ENCODE peak calls at places on chromosomes 3 and 15, in eight cellular contexts. L, E, I, A, U, Y, T and S are unnamed samples.

GRCh38 chr15:50425219-50425618 is 1.0 kb downstream of the USP8 start:
- DNase-seq in I (no peak), T (peak), Y (no peak), E (no peak), U (no peak), L (peak), A (no peak), S (no peak)

GRCh38 chr15:42548258-42549051 is at the start of the genes HAUS2 and LRRC57:
- DNase-seq in U (peak), I (peak), Y (peak), E (peak), L (peak), A (peak), T (peak), S (peak)

GRCh38 chr15:88744548-88745020 is 58.7 kb upstream of the ACAN start:
- DNase-seq in T (no peak), U (no peak), I (no peak), L (peak), E (no peak), Y (no peak), A (no peak), S (no peak)

GRCh38 chr3:182469086-182469485 is 324.2 kb upstream of the ATP11B start:
- DNase-seq in E (no peak), U (no peak), A (no peak), Y (no peak), L (no peak), T (no peak), I (no peak), S (no peak)

GRCh38 chr3:41848745-41849574 is 112.9 kb downstream of the ULK4 start:
- DNase-seq in T (peak), I (no peak), U (no peak), L (no peak), A (no peak), E (no peak), Y (no peak), S (no peak)

GRCh38 chr3:56956906-56957305 is 103.6 kb upstream of the SPATA12 start:
- DNase-seq in U (no peak), T (no peak), I (no peak), L (no peak), E (no peak), Y (no peak), A (no peak), S (no peak)

GRCh38 chr3:30578479-30578878 is 27.9 kb upstream of the TGFBR2 start:
- DNase-seq in E (peak), T (peak), I (peak), U (no peak), L (no peak), Y (peak), A (peak), S (no peak)

GRCh38 chr3:8238434-8238833 is 263.2 kb upstream of the LMCD1 start:
- DNase-seq in I (no peak), A (no peak), E (no peak), Y (no peak), T (no peak), U (no peak), L (no peak), S (no peak)

GRCh38 chr15:88489321-88489720 is 21.8 kb downstream of the MRPS11 start:
- DNase-seq in Y (no peak), E (no peak), U (no peak), L (peak), T (no peak), I (no peak), A (no peak), S (no peak)

GRCh38 chr3:141797819-141798405 is 34.7 kb downstream of the GRK7 start:
- DNase-seq in L (no peak), T (no peak), Y (no peak), U (no peak), A (no peak), I (no peak), E (no peak), S (no peak)

GRCh38 chr3:37985637-37986320 is 4.8 kb upstream of the VILL start:
- DNase-seq in L (peak), I (peak), A (no peak), T (peak), Y (peak), E (no peak), U (peak), S (peak)

GRCh38 chr15:74983725-74984231 is 11.6 kb upstream of the SCAMP5 start:
- DNase-seq in I (no peak), E (no peak), T (no peak), L (no peak), U (no peak), A (no peak), Y (no peak), S (no peak)

GRCh38 chr3:16058511-16058910 is 116.0 kb upstream of the GALNT15 start:
- DNase-seq in T (no peak), Y (no peak), L (no peak), I (no peak), U (no peak), A (no peak), E (no peak), S (no peak)

GRCh38 chr3:54121404-54122045 is 827 bp upstream of the CACNA2D3 start:
- DNase-seq in A (no peak), I (no peak), Y (no peak), T (no peak), E (no peak), L (peak), U (peak), S (no peak)

GRCh38 chr15:77867266-77868047 is 210.1 kb downstream of the TBC1D2B start:
- DNase-seq in E (no peak), A (no peak), U (no peak), L (no peak), T (no peak), Y (no peak), I (peak), S (no peak)

GRCh38 chr3:38573606-38574005 is 75.9 kb downstream of the SCN5A start:
- DNase-seq in Y (peak), L (no peak), E (no peak), A (no peak), I (peak), U (no peak), T (no peak), S (peak)

GRCh38 chr3:35291837-35292236 is 347.5 kb upstream of the ARPP21 start:
- DNase-seq in A (no peak), T (no peak), U (no peak), L (peak), E (no peak), I (no peak), Y (no peak), S (no peak)

GRCh38 chr15:78054971-78055370 is 22.5 kb downstream of the TBC1D2B start:
- DNase-seq in E (no peak), A (no peak), I (no peak), L (no peak), U (no peak), T (no peak), Y (peak), S (no peak)

GRCh38 chr3:106609666-106610301 is 741.0 kb upstream of the CBLB start:
- DNase-seq in Y (peak), I (peak), T (peak), L (peak), E (peak), U (peak), A (peak), S (no peak)

GRCh38 chr3:121482651-121483050 is 63.1 kb downstream of the POLQ start:
- DNase-seq in E (no peak), L (no peak), A (no peak), U (no peak), I (no peak), T (peak), Y (no peak), S (no peak)

GRCh38 chr15:52021128-52021671 is 2.2 kb downstream of the MAPK6 start:
- DNase-seq in Y (no peak), T (peak), I (peak), L (peak), U (peak), A (peak), E (peak), S (no peak)

GRCh38 chr3:23620616-23621015 is 185.1 kb upstream of the UBE2E1 start:
- DNase-seq in T (no peak), Y (no peak), U (no peak), E (no peak), L (no peak), I (no peak), A (no peak), S (no peak)

GRCh38 chr3:190288836-190289235 is 33.4 kb downstream of the CLDN1 start:
- DNase-seq in L (no peak), U (no peak), T (no peak), A (no peak), Y (no peak), I (no peak), E (no peak), S (no peak)

GRCh38 chr15:101310163-101310480 is 15.1 kb upstream of the SNRPA1 start:
- DNase-seq in I (no peak), A (peak), U (no peak), E (no peak), Y (no peak), T (no peak), L (no peak), S (no peak)

GRCh38 chr3:190605385-190605784 is 91.5 kb downstream of the IL1RAP start:
- DNase-seq in A (no peak), Y (no peak), I (no peak), L (no peak), U (no peak), T (no peak), E (no peak), S (no peak)

GRCh38 chr3:103389356-103389755 is 954.5 kb downstream of the ZPLD1 start:
- DNase-seq in L (no peak), U (no peak), Y (no peak), A (no peak), E (no peak), I (no peak), T (no peak), S (no peak)

GRCh38 chr15:85667491-85668424 is 127.0 kb downstream of the KLHL25 start:
- DNase-seq in L (no peak), T (peak), A (peak), U (peak), I (no peak), Y (no peak), E (peak), S (no peak)

GRCh38 chr3:129230311-129231019 is 18.9 kb upstream of the COPG1 start:
- DNase-seq in U (no peak), E (no peak), I (no peak), T (peak), A (no peak), Y (no peak), L (no peak), S (no peak)

GRCh38 chr3:32472716-32473115 is 29.9 kb downstream of the CMTM6 start:
- DNase-seq in Y (no peak), T (no peak), A (no peak), I (no peak), E (no peak), U (no peak), L (no peak), S (no peak)

GRCh38 chr3:106386050-106386449 is 517.2 kb upstream of the CBLB start:
- DNase-seq in L (no peak), I (no peak), U (no peak), A (no peak), Y (no peak), E (no peak), T (no peak), S (no peak)

GRCh38 chr3:184354121-184354728 is 7.2 kb downstream of the CLCN2 start:
- DNase-seq in A (peak), U (peak), E (no peak), Y (no peak), I (no peak), L (peak), T (peak), S (no peak)

GRCh38 chr15:101023501-101024110 is 104.4 kb downstream of the LRRK1 start:
- DNase-seq in I (peak), T (no peak), U (no peak), A (peak), E (peak), Y (peak), L (no peak), S (peak)

GRCh38 chr3:120741837-120742197 is 499 bp downstream of the RABL3 start:
- DNase-seq in I (no peak), T (peak), Y (no peak), U (no peak), A (peak), E (no peak), L (no peak), S (no peak)

GRCh38 chr3:50436063-50436674 is 67.3 kb downstream of the CACNA2D2 start:
- DNase-seq in L (peak), E (peak), A (peak), I (no peak), T (peak), Y (no peak), U (peak), S (no peak)

GRCh38 chr3:98521897-98522537 is 685 bp downstream of the CLDND1 start:
- DNase-seq in Y (peak), T (peak), L (peak), A (peak), I (peak), E (peak), U (peak), S (no peak)

GRCh38 chr3:36496734-36497133 is 116.4 kb downstream of the STAC start:
- DNase-seq in L (no peak), E (no peak), I (no peak), U (no peak), Y (no peak), T (peak), A (no peak), S (no peak)

GRCh38 chr3:185900228-185900627 is 37.6 kb downstream of the TRA2B start:
- DNase-seq in I (no peak), A (no peak), L (no peak), T (peak), Y (no peak), U (no peak), E (no peak), S (no peak)

GRCh38 chr15:75861750-75862402 is 18.6 kb downstream of the UBE2Q2 start:
- DNase-seq in Y (no peak), T (no peak), E (no peak), U (no peak), I (no peak), L (no peak), A (no peak), S (no peak)

GRCh38 chr15:62648954-62649353 is 393.6 kb upstream of the TPM1 start:
- DNase-seq in Y (no peak), L (peak), U (peak), T (peak), A (no peak), I (no peak), E (no peak), S (no peak)
- TF ChIP-seq CTCF in Y (peak), L (peak), U (no peak), T (peak), A (peak), I (no peak), E (peak), S (no peak)

DNA sequence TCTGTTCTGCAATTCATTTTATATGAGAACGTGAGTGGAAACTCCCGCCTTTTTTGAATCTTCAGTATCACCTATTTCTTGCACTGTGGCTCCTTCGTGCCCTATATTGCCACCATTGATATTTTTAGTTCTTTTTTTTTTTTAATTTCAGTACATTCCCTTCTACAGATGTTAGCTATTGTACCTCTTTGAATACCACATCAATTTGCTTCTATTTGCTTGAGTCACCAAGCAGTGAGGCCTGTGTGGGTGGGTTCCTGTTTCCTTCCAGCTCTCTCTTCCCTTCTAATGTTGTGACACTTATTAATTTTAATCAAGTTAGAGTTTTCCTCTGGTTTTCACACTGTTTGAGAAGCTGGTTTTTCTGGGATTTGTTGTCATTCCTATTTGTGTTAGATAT is 8.7 kb downstream of the HACD2 start:
- DNase-seq in Y (no peak), L (no peak), E (no peak), A (no peak), U (no peak), I (no peak), T (no peak), S (no peak)
- H3K27ac ChIP-seq in Y (no peak), L (no peak), E (no peak), A (no peak), U (no peak), I (no peak), T (no peak), S (no peak)

DNA sequence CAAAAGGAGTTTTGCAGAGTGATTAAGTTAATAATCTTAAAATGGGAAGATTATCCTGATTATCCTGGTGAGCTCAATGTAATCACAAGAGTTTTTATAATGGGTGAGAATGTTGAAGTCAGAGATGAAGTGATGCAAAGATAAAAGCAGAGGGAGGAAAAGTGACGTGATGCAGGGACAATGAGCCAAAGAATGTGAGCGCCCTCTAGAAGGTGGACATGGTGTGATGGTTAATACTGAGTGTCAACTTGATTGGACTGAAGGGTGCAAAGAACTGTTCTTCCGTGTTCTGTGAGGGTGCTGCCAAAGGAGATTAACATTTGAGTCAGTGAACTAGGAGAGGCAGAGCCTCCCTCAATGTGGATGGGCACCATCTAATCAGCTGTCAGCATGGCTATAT is 569.6 kb upstream of the AGTR1 start:
- DNase-seq in L (peak), A (no peak), T (no peak), U (no peak), E (no peak), Y (no peak), I (no peak), S (no peak)
- TF ChIP-seq CTCF in L (peak), A (no peak), T (no peak), U (no peak), E (no peak), Y (no peak), I (no peak), S (no peak)

GRCh38 chr3:139203752-139204151 is 140.1 kb upstream of the MRPS22 start:
- DNase-seq in L (no peak), Y (no peak), E (no peak), U (no peak), A (no peak), T (no peak), I (no peak), S (no peak)

GRCh38 chr3:139199421-139200010 is 144.3 kb upstream of the MRPS22 start:
- DNase-seq in T (no peak), I (no peak), U (no peak), L (no peak), A (no peak), Y (no peak), E (no peak), S (no peak)

GRCh38 chr3:139202959-139203349 is 140.9 kb upstream of the MRPS22 start:
- DNase-seq in I (no peak), E (no peak), Y (no peak), A (no peak), T (no peak), U (no peak), L (no peak), S (no peak)

GRCh38 chr3:139202226-139202958 is 141.4 kb upstream of the MRPS22 start:
- DNase-seq in Y (no peak), L (peak), U (no peak), I (no peak), E (no peak), A (no peak), T (no peak), S (no peak)

GRCh38 chr3:139201446-139202225 is 142.2 kb upstream of the MRPS22 start:
- DNase-seq in Y (no peak), A (no peak), I (no peak), L (no peak), E (no peak), U (no peak), T (no peak), S (no peak)
- H3K27ac ChIP-seq in Y (no peak), A (no peak), I (no peak), L (no peak), E (no peak), U (no peak), T (no peak), S (no peak)

DNA sequence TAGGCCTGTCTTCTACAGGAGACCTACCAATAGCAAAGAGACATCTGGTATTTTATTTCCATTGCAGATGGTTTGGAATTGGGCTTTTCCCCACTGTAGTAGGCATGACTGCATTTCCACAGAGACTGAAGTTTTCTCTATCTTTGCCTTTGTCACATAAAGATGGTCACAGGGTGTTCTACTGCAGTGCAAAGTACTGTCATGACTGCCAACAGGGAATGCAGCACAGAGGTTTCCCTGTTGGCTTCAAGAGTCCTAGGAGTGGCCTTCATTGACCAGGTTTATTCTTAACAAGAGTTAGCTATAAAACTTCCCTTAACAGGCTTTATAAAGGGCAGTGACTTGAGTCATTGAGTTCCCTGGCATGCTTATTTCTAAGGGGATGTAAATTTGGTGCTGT is 36.8 kb upstream of the TM4SF4 start:
- DNase-seq in T (no peak), E (no peak), U (no peak), A (no peak), L (no peak), I (no peak), Y (no peak), S (no peak)
- TF ChIP-seq CTCF in T (no peak), E (no peak), U (no peak), A (no peak), L (no peak), I (no peak), Y (no peak), S (no peak)

GRCh38 chr3:12227833-12228232 is 61.0 kb upstream of the PPARG start:
- DNase-seq in L (no peak), E (no peak), Y (no peak), U (no peak), A (no peak), I (no peak), T (peak), S (no peak)

GRCh38 chr3:12221663-12222062 is 63.0 kb upstream of the TIMP4 start:
- DNase-seq in U (no peak), L (no peak), Y (no peak), T (no peak), E (no peak), I (no peak), A (no peak), S (no peak)

GRCh38 chr3:12224181-12225147 is 64.4 kb upstream of the PPARG start:
- DNase-seq in T (peak), I (no peak), L (peak), Y (no peak), U (no peak), A (no peak), E (no peak), S (no peak)

GRCh38 chr3:12218161-12218560 is 59.4 kb upstream of the TIMP4 start:
- DNase-seq in I (no peak), U (no peak), T (no peak), Y (no peak), L (no peak), E (no peak), A (no peak), S (no peak)

DNA sequence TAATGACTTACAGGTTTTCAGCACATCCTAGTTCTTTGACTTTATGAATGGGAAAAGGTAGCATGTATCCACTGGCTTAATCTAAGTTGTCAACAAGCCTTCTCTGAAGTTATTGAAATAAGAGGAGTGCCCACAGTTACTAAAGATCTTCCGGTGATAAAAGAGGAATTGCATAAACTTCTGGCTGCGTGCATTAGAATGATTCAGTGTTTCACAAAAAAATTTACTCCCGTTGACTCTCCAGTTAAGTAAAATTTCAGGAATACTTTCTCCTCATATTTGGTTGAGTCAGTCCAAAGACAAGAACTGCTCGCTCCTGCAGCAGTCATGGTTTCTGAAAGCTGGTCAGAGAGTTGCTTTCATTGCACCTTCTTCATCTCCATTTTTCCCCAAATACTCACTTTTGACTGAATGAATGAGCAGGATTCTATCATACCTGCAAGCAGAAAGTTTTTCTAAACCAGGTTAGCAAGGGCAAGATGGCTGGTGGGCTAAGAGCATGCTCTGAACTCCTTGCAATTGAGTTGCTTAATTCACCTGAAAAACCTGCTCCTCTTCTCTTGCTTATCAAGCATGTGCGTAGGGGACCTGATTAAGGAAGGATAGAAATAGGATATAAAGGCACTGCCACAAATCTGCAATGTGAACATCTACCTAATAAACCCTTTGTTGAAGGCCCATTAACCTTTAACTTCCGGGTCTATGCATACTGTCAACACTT is 64.2 kb upstream of the TIMP4 start:
- DNase-seq in I (no peak), Y (no peak), U (no peak), T (peak), L (no peak), E (no peak), A (no peak), S (no peak)
- H3K27ac ChIP-seq in I (no peak), Y (no peak), U (no peak), T (no peak), L (no peak), E (no peak), A (no peak), S (no peak)

GRCh38 chr3:131731709-131732108 is 228.9 kb upstream of the MRPL3 start:
- DNase-seq in U (no peak), T (no peak), E (no peak), A (no peak), L (no peak), Y (no peak), I (no peak), S (no peak)
- TF ChIP-seq CTCF in U (no peak), T (no peak), E (no peak), A (no peak), L (no peak), Y (no peak), I (no peak), S (no peak)